ENCODE peak calls at places on chromosomes 2 and 18, in eight cellular contexts. One of them, this sample, is unnamed.

GRCh38 chr2:20972792-20973565 is 70.9 kb downstream of the APOB start:
- DNase-seq in endodermal cell: no peak
- DNase-seq in HCT116: no peak
- DNase-seq in PC-3: no peak
- DNase-seq in upper lobe of right lung: no peak
- DNase-seq in neural progenitor cell: no peak
- DNase-seq in ovary: no peak
- DNase-seq in GM23248: no peak
- DNase-seq in this sample: no peak

GRCh38 chr2:236309669-236310029 is 45.4 kb upstream of the ASB18 start:
- DNase-seq in endodermal cell: peak; percentile 84
- DNase-seq in PC-3: no peak
- DNase-seq in neural progenitor cell: peak; percentile 82
- DNase-seq in upper lobe of right lung: no peak
- DNase-seq in ovary: no peak
- DNase-seq in GM23248: peak; percentile 47
- DNase-seq in HCT116: no peak
- DNase-seq in this sample: peak; percentile 11

GRCh38 chr2:72132981-72133720 is 14.5 kb downstream of the CYP26B1 start:
- DNase-seq in upper lobe of right lung: peak; percentile 61
- DNase-seq in GM23248: no peak
- DNase-seq in HCT116: no peak
- DNase-seq in endodermal cell: peak; percentile 42
- DNase-seq in ovary: no peak
- DNase-seq in neural progenitor cell: no peak
- DNase-seq in PC-3: no peak
- DNase-seq in this sample: no peak

GRCh38 chr2:9565436-9566153 is 10.0 kb upstream of the ADAM17 start:
- DNase-seq in neural progenitor cell: no peak
- DNase-seq in endodermal cell: no peak
- DNase-seq in upper lobe of right lung: no peak
- DNase-seq in HCT116: peak; percentile 80
- DNase-seq in ovary: peak; percentile 82
- DNase-seq in PC-3: peak; percentile 94
- DNase-seq in GM23248: peak; percentile 98
- DNase-seq in this sample: no peak

GRCh38 chr2:99403524-99403923 is 66.3 kb downstream of the EIF5B start:
- DNase-seq in neural progenitor cell: no peak
- DNase-seq in upper lobe of right lung: no peak
- DNase-seq in ovary: no peak
- DNase-seq in HCT116: no peak
- DNase-seq in GM23248: peak; percentile 36
- DNase-seq in endodermal cell: peak; percentile 80
- DNase-seq in PC-3: no peak
- DNase-seq in this sample: no peak

GRCh38 chr18:76456823-76457222 is 38.2 kb downstream of the ZNF516 start:
- DNase-seq in upper lobe of right lung: no peak
- DNase-seq in endodermal cell: no peak
- DNase-seq in GM23248: no peak
- DNase-seq in PC-3: no peak
- DNase-seq in ovary: no peak
- DNase-seq in neural progenitor cell: no peak
- DNase-seq in HCT116: no peak
- DNase-seq in this sample: no peak

GRCh38 chr2:240138275-240138984 is 2.0 kb downstream of the OTOS start:
- DNase-seq in neural progenitor cell: no peak
- DNase-seq in ovary: peak; percentile 9
- DNase-seq in endodermal cell: peak; percentile 26
- DNase-seq in upper lobe of right lung: no peak
- DNase-seq in PC-3: peak; percentile 79
- DNase-seq in HCT116: no peak
- DNase-seq in GM23248: peak; percentile 55
- DNase-seq in this sample: no peak

GRCh38 chr2:1653956-1654695 is 90.2 kb downstream of the PXDN start:
- DNase-seq in HCT116: no peak
- DNase-seq in GM23248: peak; percentile 84
- DNase-seq in PC-3: peak; percentile 62
- DNase-seq in upper lobe of right lung: no peak
- DNase-seq in endodermal cell: peak; percentile 26
- DNase-seq in ovary: no peak
- DNase-seq in neural progenitor cell: no peak
- DNase-seq in this sample: no peak

GRCh38 chr2:31967790-31968189 is 43.0 kb downstream of the MEMO1 start:
- DNase-seq in neural progenitor cell: no peak
- DNase-seq in GM23248: no peak
- DNase-seq in endodermal cell: no peak
- DNase-seq in HCT116: no peak
- DNase-seq in PC-3: no peak
- DNase-seq in ovary: no peak
- DNase-seq in upper lobe of right lung: no peak
- DNase-seq in this sample: no peak

GRCh38 chr2:153394247-153394646 is 84.3 kb downstream of the RPRM start:
- DNase-seq in GM23248: no peak
- DNase-seq in upper lobe of right lung: no peak
- DNase-seq in neural progenitor cell: no peak
- DNase-seq in HCT116: no peak
- DNase-seq in endodermal cell: no peak
- DNase-seq in PC-3: no peak
- DNase-seq in ovary: no peak
- DNase-seq in this sample: no peak

GRCh38 chr2:41621578-41621977 is 426.2 kb upstream of the PKDCC start:
- DNase-seq in endodermal cell: no peak
- DNase-seq in upper lobe of right lung: no peak
- DNase-seq in neural progenitor cell: no peak
- DNase-seq in GM23248: no peak
- DNase-seq in HCT116: no peak
- DNase-seq in PC-3: no peak
- DNase-seq in ovary: no peak
- DNase-seq in this sample: no peak

GRCh38 chr18:29123706-29124530 is 947.0 kb upstream of the CDH2 start:
- DNase-seq in upper lobe of right lung: no peak
- DNase-seq in HCT116: no peak
- DNase-seq in ovary: no peak
- DNase-seq in GM23248: peak; percentile 3
- DNase-seq in endodermal cell: no peak
- DNase-seq in PC-3: no peak
- DNase-seq in neural progenitor cell: no peak
- DNase-seq in this sample: no peak

GRCh38 chr2:15665067-15665942 is 73.6 kb downstream of the DDX1 start:
- DNase-seq in upper lobe of right lung: no peak
- DNase-seq in ovary: no peak
- DNase-seq in endodermal cell: peak; percentile 70
- DNase-seq in PC-3: no peak
- DNase-seq in HCT116: no peak
- DNase-seq in GM23248: no peak
- DNase-seq in neural progenitor cell: peak; percentile 11
- DNase-seq in this sample: no peak

GRCh38 chr18:46264255-46264654 is 160.1 kb downstream of the HAUS1 start:
- DNase-seq in PC-3: no peak
- DNase-seq in ovary: no peak
- DNase-seq in HCT116: peak; percentile 16
- DNase-seq in upper lobe of right lung: no peak
- DNase-seq in GM23248: peak; percentile 41
- DNase-seq in neural progenitor cell: peak; percentile 43
- DNase-seq in endodermal cell: no peak
- DNase-seq in this sample: peak; percentile 52

GRCh38 chr2:201680743-201681142 is 17.7 kb downstream of the MPP4 start:
- DNase-seq in HCT116: peak; percentile 60
- DNase-seq in upper lobe of right lung: no peak
- DNase-seq in endodermal cell: peak; percentile 90
- DNase-seq in PC-3: peak; percentile 54
- DNase-seq in ovary: no peak
- DNase-seq in neural progenitor cell: peak; percentile 61
- DNase-seq in GM23248: peak; percentile 7
- DNase-seq in this sample: no peak

GRCh38 chr2:201674794-201675193 is 23.6 kb downstream of the MPP4 start:
- DNase-seq in upper lobe of right lung: no peak
- DNase-seq in neural progenitor cell: no peak
- DNase-seq in endodermal cell: peak; percentile 63
- DNase-seq in PC-3: no peak
- DNase-seq in GM23248: no peak
- DNase-seq in ovary: no peak
- DNase-seq in HCT116: no peak
- DNase-seq in this sample: no peak

GRCh38 chr2:201674298-201674697 is 24.1 kb downstream of the MPP4 start:
- DNase-seq in upper lobe of right lung: no peak
- DNase-seq in neural progenitor cell: no peak
- DNase-seq in PC-3: no peak
- DNase-seq in ovary: no peak
- DNase-seq in endodermal cell: no peak
- DNase-seq in GM23248: no peak
- DNase-seq in HCT116: no peak
- DNase-seq in this sample: no peak

GRCh38 chr2:201678442-201678841 is 20.0 kb downstream of the MPP4 start:
- DNase-seq in neural progenitor cell: no peak
- DNase-seq in endodermal cell: no peak
- DNase-seq in PC-3: no peak
- DNase-seq in HCT116: no peak
- DNase-seq in upper lobe of right lung: no peak
- DNase-seq in GM23248: peak; percentile 6
- DNase-seq in ovary: no peak
- DNase-seq in this sample: no peak

DNA sequence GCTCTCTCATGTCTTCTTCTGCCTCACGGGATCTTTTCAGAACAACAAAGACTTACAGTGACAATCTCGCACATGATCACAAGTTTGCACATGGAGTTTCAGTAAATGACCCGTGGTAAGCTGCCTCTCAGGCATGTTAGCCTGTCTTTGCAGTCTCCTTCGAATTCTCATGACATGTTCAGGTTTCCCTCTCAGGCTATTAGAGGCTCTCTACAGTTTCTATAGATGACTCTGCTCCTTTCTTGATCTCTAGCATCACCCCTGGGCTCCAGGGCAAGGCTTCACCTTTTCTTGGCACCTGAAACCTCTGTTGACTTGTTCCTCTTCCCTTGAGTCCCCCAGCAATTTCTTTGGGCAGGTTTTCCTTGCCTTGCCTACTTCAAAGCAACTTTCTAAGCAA is 23.0 kb downstream of the MPP4 start:
- DNase-seq in GM23248: no peak
- DNase-seq in ovary: no peak
- DNase-seq in neural progenitor cell: no peak
- DNase-seq in HCT116: no peak
- DNase-seq in upper lobe of right lung: no peak
- DNase-seq in PC-3: no peak
- DNase-seq in endodermal cell: no peak
- DNase-seq in this sample: no peak
- H3K4me1 ChIP-seq in GM23248: no peaks in the 10 kb centered on the region
- H3K4me1 ChIP-seq in ovary: no peaks in the 10 kb centered on the region
- H3K4me1 ChIP-seq in neural progenitor cell: peaks cover 6% of the 10 kb centered on the region
- H3K4me1 ChIP-seq in HCT116: no peaks in the 10 kb centered on the region
- H3K4me1 ChIP-seq in upper lobe of right lung: no peaks in the 10 kb centered on the region
- H3K4me1 ChIP-seq in PC-3: no peaks in the 10 kb centered on the region
- H3K4me1 ChIP-seq in endodermal cell: no peaks in the 10 kb centered on the region
- H3K4me1 ChIP-seq in this sample: no peaks in the 10 kb centered on the region

GRCh38 chr2:176105727-176106635 is 1.1 kb upstream of the HOXD11 start:
- DNase-seq in endodermal cell: no peak
- DNase-seq in ovary: no peak
- DNase-seq in neural progenitor cell: no peak
- DNase-seq in GM23248: peak; percentile 61
- DNase-seq in upper lobe of right lung: no peak
- DNase-seq in PC-3: no peak
- DNase-seq in HCT116: no peak
- DNase-seq in this sample: no peak

GRCh38 chr2:176106636-176107539 is at the start of gene HOXD11:
- DNase-seq in upper lobe of right lung: no peak
- DNase-seq in HCT116: no peak
- DNase-seq in GM23248: peak; percentile 96
- DNase-seq in PC-3: no peak
- DNase-seq in ovary: no peak
- DNase-seq in endodermal cell: peak; percentile 84
- DNase-seq in neural progenitor cell: peak; percentile 65
- DNase-seq in this sample: peak; percentile 16

GRCh38 chr2:176104338-176105077 is 2.6 kb upstream of the HOXD11 start:
- DNase-seq in PC-3: peak; percentile 59
- DNase-seq in endodermal cell: peak; percentile 76
- DNase-seq in upper lobe of right lung: no peak
- DNase-seq in neural progenitor cell: no peak
- DNase-seq in HCT116: no peak
- DNase-seq in ovary: no peak
- DNase-seq in GM23248: peak; percentile 85
- DNase-seq in this sample: no peak

GRCh38 chr2:176103634-176104337 is 3.3 kb upstream of the HOXD11 start:
- DNase-seq in GM23248: peak; percentile 50
- DNase-seq in HCT116: no peak
- DNase-seq in ovary: no peak
- DNase-seq in neural progenitor cell: no peak
- DNase-seq in upper lobe of right lung: no peak
- DNase-seq in endodermal cell: peak; percentile 56
- DNase-seq in PC-3: no peak
- DNase-seq in this sample: no peak

DNA sequence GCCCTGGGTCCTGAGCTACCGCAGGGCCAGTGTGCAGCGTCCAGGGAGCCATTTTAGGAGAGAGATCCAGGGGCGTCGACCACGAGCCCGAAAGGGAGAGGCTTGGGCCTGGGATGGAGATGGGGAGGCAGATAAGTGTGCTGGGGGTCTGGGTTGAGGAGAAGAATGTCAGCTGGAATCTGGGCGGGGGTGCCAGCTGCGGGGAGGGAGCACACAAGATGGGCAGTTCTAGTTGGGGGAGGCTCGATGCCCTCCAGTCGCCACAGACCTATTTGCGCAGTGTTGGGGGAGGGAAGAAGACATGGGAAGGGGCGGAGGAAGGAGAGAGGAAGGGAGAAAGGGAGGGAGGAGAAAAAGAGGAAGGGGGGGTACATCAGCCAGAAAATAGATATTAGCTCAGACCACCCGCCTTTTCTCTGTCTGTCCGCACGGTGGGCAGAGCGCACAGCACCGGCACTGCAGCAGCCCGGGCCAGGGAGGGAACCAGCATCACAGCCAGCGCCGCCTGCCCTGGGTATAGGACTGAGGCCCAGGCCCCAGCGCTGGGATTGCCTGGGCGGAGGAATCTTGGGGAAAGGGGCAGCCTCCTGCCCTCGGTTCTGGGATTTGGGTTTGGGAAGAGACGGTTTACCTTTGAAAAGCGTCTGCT is 1.9 kb upstream of the HOXD11 start:
- DNase-seq in endodermal cell: peak; percentile 79
- DNase-seq in neural progenitor cell: no peak
- DNase-seq in PC-3: no peak
- DNase-seq in ovary: no peak
- DNase-seq in HCT116: no peak
- DNase-seq in GM23248: peak; percentile 80
- DNase-seq in upper lobe of right lung: no peak
- DNase-seq in this sample: no peak
- H3K4me3 ChIP-seq in endodermal cell: peak overlapping the region; percentile 27
- H3K4me3 ChIP-seq in neural progenitor cell: no peak overlapping the region
- H3K4me3 ChIP-seq in PC-3: no peak overlapping the region
- H3K4me3 ChIP-seq in ovary: peak overlapping the region; percentile 32
- H3K4me3 ChIP-seq in HCT116: no peak overlapping the region
- H3K4me3 ChIP-seq in GM23248: peak overlapping the region; percentile 88
- H3K4me3 ChIP-seq in upper lobe of right lung: no peak overlapping the region
- H3K4me3 ChIP-seq in this sample: no peak overlapping the region

GRCh38 chr2:108459441-108459840 is 10.4 kb downstream of the GCC2 start:
- DNase-seq in neural progenitor cell: no peak
- DNase-seq in GM23248: no peak
- DNase-seq in ovary: no peak
- DNase-seq in endodermal cell: no peak
- DNase-seq in HCT116: no peak
- DNase-seq in PC-3: no peak
- DNase-seq in upper lobe of right lung: no peak
- DNase-seq in this sample: no peak
- H3K36me3 ChIP-seq in neural progenitor cell: peaks cover 34% of the 10 kb centered on the region
- H3K36me3 ChIP-seq in GM23248: peaks cover 67% of the 10 kb centered on the region
- H3K36me3 ChIP-seq in ovary: no peaks in the 10 kb centered on the region
- H3K36me3 ChIP-seq in endodermal cell: peaks cover 82% of the 10 kb centered on the region
- H3K36me3 ChIP-seq in HCT116: peaks cover 12% of the 10 kb centered on the region
- H3K36me3 ChIP-seq in PC-3: peaks cover 75% of the 10 kb centered on the region
- H3K36me3 ChIP-seq in upper lobe of right lung: peaks cover 59% of the 10 kb centered on the region
- H3K36me3 ChIP-seq in this sample: peaks cover 25% of the 10 kb centered on the region

GRCh38 chr2:217948341-217948791 is 54.4 kb downstream of the TNS1 start:
- DNase-seq in upper lobe of right lung: no peak
- DNase-seq in endodermal cell: no peak
- DNase-seq in HCT116: no peak
- DNase-seq in PC-3: no peak
- DNase-seq in ovary: peak; percentile 19
- DNase-seq in neural progenitor cell: no peak
- DNase-seq in GM23248: no peak
- DNase-seq in this sample: no peak
- H3K4me1 ChIP-seq in upper lobe of right lung: peaks cover 38% of the 10 kb centered on the region
- H3K4me1 ChIP-seq in endodermal cell: no peaks in the 10 kb centered on the region
- H3K4me1 ChIP-seq in HCT116: peaks cover 9% of the 10 kb centered on the region
- H3K4me1 ChIP-seq in PC-3: no peaks in the 10 kb centered on the region
- H3K4me1 ChIP-seq in ovary: peaks cover 50% of the 10 kb centered on the region
- H3K4me1 ChIP-seq in neural progenitor cell: peaks cover 8% of the 10 kb centered on the region
- H3K4me1 ChIP-seq in GM23248: peaks cover 33% of the 10 kb centered on the region
- H3K4me1 ChIP-seq in this sample: no peaks in the 10 kb centered on the region

This sample was measured in HAP-1.